ENCODE peak calls at places on chromosomes 12 and 14, in eight cellular contexts. P is 8988T; I is fibroblast of mammary gland; U is naive thymus-derived CD8-positive, alpha-beta T cell; E is pancreas; Z is amygdala; M is endothelial cell; G is caudate nucleus. J is an unnamed sample.

GRCh38 chr14:104933721-104934379 is 9.2 kb downstream of the PLD4 start:
- DNase-seq in P (no peak), I (no peak), U (no peak), E (peak), Z (no peak), M (no peak), G (no peak), J (no peak)

GRCh38 chr14:93009471-93010117 is 86.6 kb downstream of the CHGA start:
- DNase-seq in P (no peak), I (peak), U (no peak), E (no peak), Z (peak), M (no peak), G (peak), J (peak)

GRCh38 chr14:93789366-93790130 is 1.3 kb upstream of the PRIMA1 start:
- DNase-seq in P (no peak), I (no peak), U (no peak), E (no peak), Z (no peak), M (no peak), G (peak), J (no peak)

GRCh38 chr12:29795715-29796114 is 12.0 kb upstream of the TMTC1 start:
- DNase-seq in P (no peak), I (peak), U (no peak), E (no peak), Z (no peak), M (no peak), G (no peak), J (no peak)

GRCh38 chr12:14833952-14834351 is 9.4 kb downstream of the ART4 start:
- DNase-seq in P (no peak), I (peak), U (no peak), E (no peak), Z (no peak), M (no peak), G (no peak), J (no peak)

GRCh38 chr12:76799362-76799761 is 35.4 kb downstream of the ZDHHC17 start:
- DNase-seq in P (no peak), I (no peak), U (no peak), E (no peak), Z (no peak), M (no peak), G (no peak), J (no peak)

GRCh38 chr12:46299846-46300245 is 31.0 kb upstream of the SLC38A1 start:
- DNase-seq in P (no peak), I (no peak), U (no peak), E (no peak), Z (no peak), M (no peak), G (no peak), J (no peak)

GRCh38 chr14:48075487-48075886 is 400.1 kb upstream of the MDGA2 start:
- DNase-seq in P (no peak), I (no peak), U (no peak), E (no peak), Z (no peak), M (no peak), G (no peak), J (no peak)

GRCh38 chr12:53515291-53515680 is 8.0 kb upstream of the NPFF start:
- DNase-seq in P (no peak), I (no peak), U (no peak), E (no peak), Z (no peak), M (no peak), G (no peak), J (no peak)

GRCh38 chr14:99996951-99997571 is 68.2 kb upstream of the EVL start:
- DNase-seq in P (no peak), I (no peak), U (no peak), E (no peak), Z (no peak), M (no peak), G (no peak), J (no peak)

GRCh38 chr14:93114713-93115068 is 1.0 kb downstream of the ITPK1 start:
- DNase-seq in P (no peak), I (no peak), U (no peak), E (no peak), Z (no peak), M (peak), G (no peak), J (no peak)

J was measured in retina.